ENCODE peak calls at places on chromosomes 4 and X, in ten cellular contexts. One of them, this sample, is unnamed.

GRCh38 chr4:23006756-23007155 is 314.0 kb downstream of the GBA3 start:
- DNase-seq in fibroblast of the aortic adventitia: peak
- DNase-seq in activated CD4-positive, alpha-beta T cell treated with anti-CD3 and anti-CD28 coated beads for 36 hours: no peak
- DNase-seq in cardiac muscle cell: no peak
- DNase-seq in activated CD4-positive, CD25-positive, alpha-beta regulatory T cell: no peak
- DNase-seq in NCI-H446: no peak
- DNase-seq in lower leg skin: no peak
- DNase-seq in nephron progenitor cell: no peak
- DNase-seq in endothelial cell: no peak
- DNase-seq in omental fat pad: no peak
- DNase-seq in this sample: no peak

GRCh38 chr4:8167815-8168214 is 9.2 kb upstream of the ABLIM2 start:
- DNase-seq in fibroblast of the aortic adventitia: no peak
- DNase-seq in activated CD4-positive, alpha-beta T cell treated with anti-CD3 and anti-CD28 coated beads for 36 hours: no peak
- DNase-seq in cardiac muscle cell: no peak
- DNase-seq in activated CD4-positive, CD25-positive, alpha-beta regulatory T cell: no peak
- DNase-seq in NCI-H446: no peak
- DNase-seq in lower leg skin: no peak
- DNase-seq in nephron progenitor cell: no peak
- DNase-seq in endothelial cell: no peak
- DNase-seq in omental fat pad: no peak
- DNase-seq in this sample: peak

GRCh38 chrX:24069877-24070276 is 15.1 kb downstream of the EIF2S3 start:
- DNase-seq in fibroblast of the aortic adventitia: no peak
- DNase-seq in activated CD4-positive, alpha-beta T cell treated with anti-CD3 and anti-CD28 coated beads for 36 hours: no peak
- DNase-seq in cardiac muscle cell: no peak
- DNase-seq in activated CD4-positive, CD25-positive, alpha-beta regulatory T cell: no peak
- DNase-seq in NCI-H446: no peak
- DNase-seq in lower leg skin: no peak
- DNase-seq in nephron progenitor cell: no peak
- DNase-seq in endothelial cell: no peak
- DNase-seq in omental fat pad: no peak
- DNase-seq in this sample: no peak

GRCh38 chr4:40307627-40308497 is 27.3 kb upstream of the CHRNA9 start:
- DNase-seq in fibroblast of the aortic adventitia: no peak
- DNase-seq in activated CD4-positive, alpha-beta T cell treated with anti-CD3 and anti-CD28 coated beads for 36 hours: peak
- DNase-seq in cardiac muscle cell: no peak
- DNase-seq in activated CD4-positive, CD25-positive, alpha-beta regulatory T cell: no peak
- DNase-seq in NCI-H446: no peak
- DNase-seq in lower leg skin: no peak
- DNase-seq in nephron progenitor cell: no peak
- DNase-seq in endothelial cell: no peak
- DNase-seq in omental fat pad: no peak
- DNase-seq in this sample: no peak

GRCh38 chr4:133157460-133158160 is 8.5 kb downstream of the PCDH10 start:
- DNase-seq in fibroblast of the aortic adventitia: no peak
- DNase-seq in activated CD4-positive, alpha-beta T cell treated with anti-CD3 and anti-CD28 coated beads for 36 hours: no peak
- DNase-seq in cardiac muscle cell: no peak
- DNase-seq in activated CD4-positive, CD25-positive, alpha-beta regulatory T cell: no peak
- DNase-seq in NCI-H446: no peak
- DNase-seq in lower leg skin: no peak
- DNase-seq in nephron progenitor cell: no peak
- DNase-seq in endothelial cell: no peak
- DNase-seq in omental fat pad: no peak
- DNase-seq in this sample: no peak

GRCh38 chr4:71389149-71389840 is 50.5 kb downstream of the SLC4A4 start:
- DNase-seq in fibroblast of the aortic adventitia: peak
- DNase-seq in activated CD4-positive, alpha-beta T cell treated with anti-CD3 and anti-CD28 coated beads for 36 hours: no peak
- DNase-seq in cardiac muscle cell: no peak
- DNase-seq in activated CD4-positive, CD25-positive, alpha-beta regulatory T cell: no peak
- DNase-seq in NCI-H446: peak
- DNase-seq in lower leg skin: no peak
- DNase-seq in nephron progenitor cell: no peak
- DNase-seq in endothelial cell: no peak
- DNase-seq in omental fat pad: no peak
- DNase-seq in this sample: no peak

GRCh38 chr4:38189445-38189844 is 229.2 kb downstream of the PTTG2 start:
- DNase-seq in fibroblast of the aortic adventitia: peak
- DNase-seq in activated CD4-positive, alpha-beta T cell treated with anti-CD3 and anti-CD28 coated beads for 36 hours: peak
- DNase-seq in cardiac muscle cell: peak
- DNase-seq in activated CD4-positive, CD25-positive, alpha-beta regulatory T cell: no peak
- DNase-seq in NCI-H446: no peak
- DNase-seq in lower leg skin: no peak
- DNase-seq in nephron progenitor cell: no peak
- DNase-seq in endothelial cell: no peak
- DNase-seq in omental fat pad: no peak
- DNase-seq in this sample: no peak

GRCh38 chr4:96786306-96786705 is 946.4 kb downstream of the PDHA2 start:
- DNase-seq in fibroblast of the aortic adventitia: no peak
- DNase-seq in activated CD4-positive, alpha-beta T cell treated with anti-CD3 and anti-CD28 coated beads for 36 hours: no peak
- DNase-seq in cardiac muscle cell: no peak
- DNase-seq in activated CD4-positive, CD25-positive, alpha-beta regulatory T cell: no peak
- DNase-seq in NCI-H446: no peak
- DNase-seq in lower leg skin: no peak
- DNase-seq in nephron progenitor cell: no peak
- DNase-seq in endothelial cell: no peak
- DNase-seq in omental fat pad: no peak
- DNase-seq in this sample: no peak

GRCh38 chr4:74328501-74328900 is 20.2 kb downstream of the EPGN start:
- DNase-seq in fibroblast of the aortic adventitia: no peak
- DNase-seq in activated CD4-positive, alpha-beta T cell treated with anti-CD3 and anti-CD28 coated beads for 36 hours: no peak
- DNase-seq in cardiac muscle cell: no peak
- DNase-seq in activated CD4-positive, CD25-positive, alpha-beta regulatory T cell: no peak
- DNase-seq in NCI-H446: no peak
- DNase-seq in lower leg skin: no peak
- DNase-seq in nephron progenitor cell: no peak
- DNase-seq in endothelial cell: no peak
- DNase-seq in omental fat pad: no peak
- DNase-seq in this sample: no peak

GRCh38 chr4:181728567-181728966 is 514.6 kb upstream of the TENM3 start:
- DNase-seq in fibroblast of the aortic adventitia: no peak
- DNase-seq in activated CD4-positive, alpha-beta T cell treated with anti-CD3 and anti-CD28 coated beads for 36 hours: no peak
- DNase-seq in cardiac muscle cell: no peak
- DNase-seq in activated CD4-positive, CD25-positive, alpha-beta regulatory T cell: no peak
- DNase-seq in NCI-H446: no peak
- DNase-seq in lower leg skin: no peak
- DNase-seq in nephron progenitor cell: no peak
- DNase-seq in endothelial cell: no peak
- DNase-seq in omental fat pad: no peak
- DNase-seq in this sample: no peak

GRCh38 chr4:113691676-113692075 is 69.9 kb downstream of the CAMK2D start:
- DNase-seq in fibroblast of the aortic adventitia: no peak
- DNase-seq in activated CD4-positive, alpha-beta T cell treated with anti-CD3 and anti-CD28 coated beads for 36 hours: no peak
- DNase-seq in cardiac muscle cell: no peak
- DNase-seq in activated CD4-positive, CD25-positive, alpha-beta regulatory T cell: no peak
- DNase-seq in NCI-H446: no peak
- DNase-seq in lower leg skin: no peak
- DNase-seq in nephron progenitor cell: no peak
- DNase-seq in endothelial cell: no peak
- DNase-seq in omental fat pad: no peak
- DNase-seq in this sample: no peak

GRCh38 chr4:76199664-76200211 is 13.9 kb downstream of the SCARB2 start:
- DNase-seq in fibroblast of the aortic adventitia: no peak
- DNase-seq in activated CD4-positive, alpha-beta T cell treated with anti-CD3 and anti-CD28 coated beads for 36 hours: peak
- DNase-seq in cardiac muscle cell: peak
- DNase-seq in activated CD4-positive, CD25-positive, alpha-beta regulatory T cell: no peak
- DNase-seq in NCI-H446: peak
- DNase-seq in lower leg skin: no peak
- DNase-seq in nephron progenitor cell: no peak
- DNase-seq in endothelial cell: no peak
- DNase-seq in omental fat pad: no peak
- DNase-seq in this sample: no peak

GRCh38 chr4:111873801-111874200 is 271.5 kb upstream of the FAM241A start:
- DNase-seq in fibroblast of the aortic adventitia: no peak
- DNase-seq in activated CD4-positive, alpha-beta T cell treated with anti-CD3 and anti-CD28 coated beads for 36 hours: no peak
- DNase-seq in cardiac muscle cell: no peak
- DNase-seq in activated CD4-positive, CD25-positive, alpha-beta regulatory T cell: no peak
- DNase-seq in NCI-H446: no peak
- DNase-seq in lower leg skin: no peak
- DNase-seq in nephron progenitor cell: no peak
- DNase-seq in endothelial cell: no peak
- DNase-seq in omental fat pad: no peak
- DNase-seq in this sample: no peak

GRCh38 chr4:20262221-20262620 is 10.5 kb downstream of the SLIT2 start:
- DNase-seq in fibroblast of the aortic adventitia: no peak
- DNase-seq in activated CD4-positive, alpha-beta T cell treated with anti-CD3 and anti-CD28 coated beads for 36 hours: no peak
- DNase-seq in cardiac muscle cell: no peak
- DNase-seq in activated CD4-positive, CD25-positive, alpha-beta regulatory T cell: no peak
- DNase-seq in NCI-H446: no peak
- DNase-seq in lower leg skin: no peak
- DNase-seq in nephron progenitor cell: no peak
- DNase-seq in endothelial cell: no peak
- DNase-seq in omental fat pad: no peak
- DNase-seq in this sample: no peak